ENCODE peak calls at places on chromosomes 6 and 20, in four cellular contexts. One of them, this sample, is unnamed.

GRCh38 chr6:56297022-56297995 is 49.9 kb upstream of the COL21A1 start:
- DNase-seq in CD8-positive, alpha-beta T cell: no peak
- DNase-seq in NCI-H345: no peak
- DNase-seq in memory B cell: no peak
- DNase-seq in this sample: no peak

GRCh38 chr6:31079656-31080261 is 32.6 kb downstream of the C6orf15 start:
- DNase-seq in NCI-H345: peak
- DNase-seq in memory B cell: peak
- DNase-seq in CD8-positive, alpha-beta T cell: peak
- DNase-seq in this sample: peak

GRCh38 chr6:132058975-132059374 is 107.8 kb upstream of the CCN2 start:
- DNase-seq in NCI-H345: no peak
- DNase-seq in memory B cell: no peak
- DNase-seq in CD8-positive, alpha-beta T cell: no peak
- DNase-seq in this sample: no peak

GRCh38 chr6:99349620-99350141 is at the start of gene FAXC:
- DNase-seq in memory B cell: no peak
- DNase-seq in NCI-H345: peak
- DNase-seq in CD8-positive, alpha-beta T cell: no peak
- DNase-seq in this sample: peak

GRCh38 chr20:11553603-11554002 is 364.1 kb upstream of the BTBD3 start:
- DNase-seq in memory B cell: no peak
- DNase-seq in CD8-positive, alpha-beta T cell: no peak
- DNase-seq in NCI-H345: no peak
- DNase-seq in this sample: peak

GRCh38 chr6:134909701-134910595 is 40.0 kb downstream of the ALDH8A1 start:
- DNase-seq in NCI-H345: no peak
- DNase-seq in CD8-positive, alpha-beta T cell: no peak
- DNase-seq in memory B cell: no peak
- DNase-seq in this sample: peak

GRCh38 chr20:36040571-36040970 is 72.2 kb downstream of the CNBD2 start:
- DNase-seq in memory B cell: no peak
- DNase-seq in CD8-positive, alpha-beta T cell: no peak
- DNase-seq in NCI-H345: no peak
- DNase-seq in this sample: no peak

GRCh38 chr6:145886228-145886956 is 71.8 kb upstream of the FBXO30 start:
- DNase-seq in CD8-positive, alpha-beta T cell: no peak
- DNase-seq in NCI-H345: no peak
- DNase-seq in memory B cell: no peak
- DNase-seq in this sample: no peak

GRCh38 chr6:36127462-36128016 is 2.8 kb upstream of the MAPK13 start:
- DNase-seq in memory B cell: no peak
- DNase-seq in NCI-H345: no peak
- DNase-seq in CD8-positive, alpha-beta T cell: no peak
- DNase-seq in this sample: no peak

GRCh38 chr6:64750910-64751309 is 956.1 kb downstream of the EYS start:
- DNase-seq in CD8-positive, alpha-beta T cell: no peak
- DNase-seq in NCI-H345: no peak
- DNase-seq in memory B cell: no peak
- DNase-seq in this sample: peak

GRCh38 chr6:119565893-119566292 is 216.3 kb upstream of the MAN1A1 start:
- DNase-seq in memory B cell: no peak
- DNase-seq in CD8-positive, alpha-beta T cell: no peak
- DNase-seq in NCI-H345: no peak
- DNase-seq in this sample: no peak

GRCh38 chr6:46903175-46903574 is 18.6 kb downstream of the ADGRF5 start:
- DNase-seq in NCI-H345: no peak
- DNase-seq in memory B cell: no peak
- DNase-seq in CD8-positive, alpha-beta T cell: no peak
- DNase-seq in this sample: no peak

GRCh38 chr20:45359406-45360148 is 3.4 kb upstream of the SYS1 start:
- DNase-seq in CD8-positive, alpha-beta T cell: no peak
- DNase-seq in NCI-H345: no peak
- DNase-seq in memory B cell: no peak
- DNase-seq in this sample: no peak

GRCh38 chr6:4394786-4395185 is 259.4 kb upstream of the ECI2 start:
- DNase-seq in CD8-positive, alpha-beta T cell: no peak
- DNase-seq in NCI-H345: peak
- DNase-seq in memory B cell: no peak
- DNase-seq in this sample: no peak

GRCh38 chr6:97705568-97705967 is 422.6 kb upstream of the MMS22L start:
- DNase-seq in CD8-positive, alpha-beta T cell: no peak
- DNase-seq in memory B cell: no peak
- DNase-seq in NCI-H345: no peak
- DNase-seq in this sample: no peak

GRCh38 chr6:69423785-69424184 is 373.0 kb downstream of the LMBRD1 start:
- DNase-seq in memory B cell: no peak
- DNase-seq in NCI-H345: no peak
- DNase-seq in CD8-positive, alpha-beta T cell: no peak
- DNase-seq in this sample: no peak

GRCh38 chr6:145733207-145733606 is 2.1 kb downstream of the EPM2A start:
- DNase-seq in memory B cell: no peak
- DNase-seq in CD8-positive, alpha-beta T cell: no peak
- DNase-seq in NCI-H345: no peak
- DNase-seq in this sample: no peak

GRCh38 chr6:152863618-152864326 is 113.2 kb downstream of the VIP start:
- DNase-seq in memory B cell: peak
- DNase-seq in NCI-H345: peak
- DNase-seq in CD8-positive, alpha-beta T cell: peak
- DNase-seq in this sample: peak

GRCh38 chr6:109795994-109796555 is 105.0 kb downstream of the FIG4 start:
- DNase-seq in NCI-H345: no peak
- DNase-seq in memory B cell: no peak
- DNase-seq in CD8-positive, alpha-beta T cell: no peak
- DNase-seq in this sample: no peak

GRCh38 chr6:98324406-98324930 is 509.9 kb upstream of the POU3F2 start:
- DNase-seq in memory B cell: no peak
- DNase-seq in CD8-positive, alpha-beta T cell: no peak
- DNase-seq in NCI-H345: no peak
- DNase-seq in this sample: no peak

GRCh38 chr6:157139054-157139708 is 184.1 kb downstream of the TMEM242 start:
- DNase-seq in CD8-positive, alpha-beta T cell: no peak
- DNase-seq in memory B cell: no peak
- DNase-seq in NCI-H345: no peak
- DNase-seq in this sample: no peak

GRCh38 chr20:20465259-20465658 is 97.4 kb downstream of the INSM1 start:
- DNase-seq in CD8-positive, alpha-beta T cell: no peak
- DNase-seq in NCI-H345: no peak
- DNase-seq in memory B cell: no peak
- DNase-seq in this sample: peak

GRCh38 chr20:59664389-59665055 is 60.2 kb downstream of the PHACTR3 start:
- DNase-seq in NCI-H345: no peak
- DNase-seq in CD8-positive, alpha-beta T cell: no peak
- DNase-seq in memory B cell: no peak
- DNase-seq in this sample: no peak

GRCh38 chr20:10647909-10648308 is 25.9 kb downstream of the JAG1 start:
- DNase-seq in memory B cell: no peak
- DNase-seq in NCI-H345: no peak
- DNase-seq in CD8-positive, alpha-beta T cell: no peak
- DNase-seq in this sample: no peak

This sample was measured in NCI-H2171 treated with DMSO at 0.1 percent for 48 hours.